ENCODE peak calls at places on chromosomes 16 and 17, in five cellular contexts. Z, L, C, Y and Q are unnamed samples.

GRCh38 chr17:17448076-17448475 is 28.7 kb upstream of the MED9 start:
- DNase-seq in C (no peak), Z (no peak), L (no peak), Y (no peak), Q (no peak)

GRCh38 chr17:78715000-78715771 is 66.9 kb downstream of the CYTH1 start:
- DNase-seq in C (no peak), Y (no peak), Z (no peak), L (no peak), Q (no peak)

GRCh38 chr17:48121921-48122650 is 14.5 kb downstream of the SNX11 start:
- DNase-seq in Z (no peak), Y (no peak), L (no peak), C (no peak), Q (no peak)

GRCh38 chr16:82181456-82182185 is 11.6 kb upstream of the MPHOSPH6 start:
- DNase-seq in C (no peak), Z (no peak), L (no peak), Y (no peak), Q (no peak)

GRCh38 chr17:63337579-63337978 is 108.5 kb downstream of the CYB561 start:
- DNase-seq in Z (no peak), C (no peak), L (no peak), Y (no peak), Q (no peak)

GRCh38 chr16:58249388-58249779 is 45.4 kb downstream of the PRSS54 start:
- DNase-seq in C (no peak), Y (no peak), L (no peak), Z (no peak), Q (no peak)

GRCh38 chr17:78852709-78853111 is 12.1 kb upstream of the USP36 start:
- DNase-seq in Y (peak), Z (no peak), C (no peak), L (peak), Q (no peak)

GRCh38 chr16:1142911-1143310 is 10.0 kb upstream of the CACNA1H start:
- DNase-seq in Z (no peak), Y (no peak), L (no peak), C (no peak), Q (no peak)

GRCh38 chr17:559699-560378 is 154.8 kb downstream of the VPS53 start:
- DNase-seq in C (peak), L (no peak), Z (no peak), Y (peak), Q (peak)

GRCh38 chr17:81074875-81075274 is 39.9 kb downstream of the BAIAP2 start:
- DNase-seq in C (no peak), Z (no peak), Y (no peak), L (no peak), Q (no peak)

GRCh38 chr17:58377661-58378060 is 25.7 kb upstream of the SUPT4H1 start:
- DNase-seq in L (no peak), C (no peak), Z (no peak), Y (no peak), Q (no peak)

GRCh38 chr16:88007321-88007731 is 56.1 kb downstream of the BANP start:
- DNase-seq in C (no peak), Z (no peak), Y (no peak), L (no peak), Q (no peak)

GRCh38 chr17:76824103-76824502 is 44.1 kb upstream of the MGAT5B start:
- DNase-seq in C (no peak), Z (no peak), Y (no peak), L (no peak), Q (no peak)

GRCh38 chr16:78462261-78463208 is 363.1 kb downstream of the WWOX start:
- DNase-seq in Z (no peak), L (no peak), C (no peak), Y (no peak), Q (no peak)

GRCh38 chr17:72448019-72448418 is 327.2 kb downstream of the SOX9 start:
- DNase-seq in C (no peak), Z (no peak), L (no peak), Y (no peak), Q (no peak)

GRCh38 chr17:41421116-41421515 is 3.3 kb downstream of the KRT37 start:
- DNase-seq in C (no peak), Y (no peak), L (no peak), Z (no peak), Q (no peak)

GRCh38 chr17:54353789-54354525 is 531.2 kb downstream of the KIF2B start:
- DNase-seq in Z (no peak), L (no peak), C (no peak), Y (no peak), Q (no peak)

GRCh38 chr17:35030780-35031179 is 32.7 kb downstream of the RFFL start:
- DNase-seq in Z (no peak), C (no peak), Y (no peak), L (no peak), Q (no peak)

GRCh38 chr17:39794249-39794970 is 56.7 kb downstream of the GRB7 start:
- DNase-seq in Y (no peak), Z (peak), C (no peak), L (no peak), Q (no peak)

GRCh38 chr17:27544350-27545131 is 86.4 kb upstream of the LGALS9 start:
- DNase-seq in L (no peak), Y (no peak), Z (peak), C (no peak), Q (peak)

GRCh38 chr17:28726396-28726911 is 421 bp upstream of the TLCD1 start:
- DNase-seq in L (no peak), Y (peak), C (no peak), Z (peak), Q (no peak)

GRCh38 chr17:73465130-73465529 is 153.3 kb upstream of the CDC42EP4 start:
- DNase-seq in L (no peak), Z (no peak), Y (no peak), C (no peak), Q (no peak)

GRCh38 chr17:58300336-58300735 is 19.6 kb upstream of the MPO start:
- DNase-seq in Z (no peak), C (no peak), L (no peak), Y (no peak), Q (no peak)

GRCh38 chr16:57516176-57516725 is 20.1 kb downstream of the CCDC102A start:
- DNase-seq in Z (no peak), L (no peak), C (no peak), Y (no peak), Q (no peak)

GRCh38 chr17:7260601-7261376 is 1.5 kb downstream of the CLDN7 start:
- DNase-seq in Z (peak), C (no peak), Y (no peak), L (no peak), Q (no peak)

GRCh38 chr17:2794116-2794803 is 2.0 kb upstream of the RAP1GAP2 start:
- DNase-seq in C (no peak), Y (no peak), Z (no peak), L (no peak), Q (no peak)

GRCh38 chr17:17125136-17126084 is 80.7 kb downstream of the PLD6 start:
- DNase-seq in Z (no peak), C (no peak), L (no peak), Y (no peak), Q (no peak)

GRCh38 chr17:38425744-38426143 is 2.5 kb upstream of the ARHGAP23 start:
- DNase-seq in Z (no peak), Y (no peak), L (no peak), C (no peak), Q (no peak)

GRCh38 chr16:82801361-82801760 is 174.6 kb downstream of the CDH13 start:
- DNase-seq in Y (no peak), L (no peak), C (no peak), Z (peak), Q (no peak)